ENCODE peak calls at places on chromosomes 13 and 19, in eight cellular contexts. B is K562, G is SJSA1, K is endothelial cell of umbilical vein, N is pancreas, C is osteoblast, Q is left ventricle myocardium inferior, T is colonic mucosa. Y is an unnamed sample.

GRCh38 chr19:33671211-33671610 is 49.5 kb downstream of the CHST8 start:
- DNase-seq in B (no peak), G (no peak), K (no peak), N (no peak), C (no peak), Q (no peak), T (no peak), Y (no peak)

GRCh38 chr19:51564791-51565190 is 6.3 kb upstream of the ZNF175 start:
- DNase-seq in B (peak; percentile 57), G (no peak), K (no peak), N (no peak), C (no peak), Q (no peak), T (no peak), Y (peak; percentile 58)

GRCh38 chr13:32408999-32409313 is 19.0 kb downstream of the N4BP2L1 start:
- DNase-seq in B (no peak), G (no peak), K (no peak), N (no peak), C (no peak), Q (no peak), T (no peak), Y (no peak)

GRCh38 chr13:23715762-23716235 is 145.6 kb downstream of the TNFRSF19 start:
- DNase-seq in B (peak; percentile 62), G (no peak), K (no peak), N (no peak), C (no peak), Q (no peak), T (no peak), Y (no peak)

GRCh38 chr19:34171539-34171876 is 796 bp upstream of the LSM14A start:
- DNase-seq in B (no peak), G (peak; percentile 57), K (no peak), N (no peak), C (peak; percentile 87), Q (no peak), T (no peak), Y (no peak)

GRCh38 chr19:47315125-47315821 is 5.6 kb downstream of the C5AR1 start:
- DNase-seq in B (peak; percentile 93), G (peak; percentile 90), K (peak; percentile 11), N (no peak), C (peak; percentile 97), Q (peak; percentile 40), T (peak; percentile 38), Y (no peak)

GRCh38 chr13:25598421-25598820 is 226.6 kb downstream of the ATP8A2 start:
- DNase-seq in B (no peak), G (no peak), K (no peak), N (no peak), C (no peak), Q (no peak), T (no peak), Y (no peak)

GRCh38 chr19:57363734-57364181 is 407 bp downstream of the TRAPPC2B start:
- DNase-seq in B (no peak), G (no peak), K (no peak), N (no peak), C (peak; percentile 71), Q (no peak), T (no peak), Y (peak; percentile 17)

GRCh38 chr13:71218960-71219359 is 648.0 kb downstream of the DACH1 start:
- DNase-seq in B (no peak), G (no peak), K (peak; percentile 49), N (no peak), C (no peak), Q (no peak), T (no peak), Y (no peak)

GRCh38 chr19:46784262-46785053 is 3.9 kb downstream of the SLC1A5 start:
- DNase-seq in B (peak; percentile 91), G (peak; percentile 82), K (peak; percentile 74), N (peak; percentile 66), C (peak; percentile 98), Q (peak; percentile 69), T (peak; percentile 92), Y (peak; percentile 80)

GRCh38 chr13:95296326-95296939 is 4.8 kb downstream of the ABCC4 start:
- DNase-seq in B (no peak), G (no peak), K (peak; percentile 49), N (peak; percentile 72), C (peak; percentile 59), Q (peak; percentile 42), T (peak; percentile 73), Y (peak; percentile 77)

GRCh38 chr13:32636711-32637110 is 50.5 kb downstream of the PDS5B start:
- DNase-seq in B (no peak), G (no peak), K (no peak), N (no peak), C (no peak), Q (no peak), T (no peak), Y (no peak)

GRCh38 chr13:113059891-113060290 is 45.7 kb upstream of the F7 start:
- DNase-seq in B (no peak), G (no peak), K (no peak), N (peak; percentile 36), C (no peak), Q (peak; percentile 11), T (no peak), Y (no peak)

GRCh38 chr13:48783831-48784230 is 130.1 kb downstream of the CYSLTR2 start:
- DNase-seq in B (no peak), G (no peak), K (no peak), N (no peak), C (no peak), Q (no peak), T (no peak), Y (no peak)

GRCh38 chr13:30466841-30467252 is 1.1 kb upstream of the HMGB1 start:
- DNase-seq in B (peak; percentile 51), G (no peak), K (no peak), N (no peak), C (peak; percentile 70), Q (no peak), T (no peak), Y (no peak)

GRCh38 chr19:974564-975257 is 9.4 kb upstream of the WDR18 start:
- DNase-seq in B (no peak), G (no peak), K (no peak), N (no peak), C (no peak), Q (no peak), T (no peak), Y (no peak)

GRCh38 chr19:973726-974563 is 10.2 kb upstream of the WDR18 start:
- DNase-seq in B (no peak), G (no peak), K (no peak), N (no peak), C (no peak), Q (no peak), T (no peak), Y (no peak)

GRCh38 chr19:977058-977464 is 7.1 kb upstream of the WDR18 start:
- DNase-seq in B (no peak), G (no peak), K (no peak), N (no peak), C (no peak), Q (no peak), T (no peak), Y (no peak)

GRCh38 chr19:979318-979741 is 4.8 kb upstream of the WDR18 start:
- DNase-seq in B (no peak), G (no peak), K (no peak), N (no peak), C (no peak), Q (no peak), T (no peak), Y (no peak)

DNA sequence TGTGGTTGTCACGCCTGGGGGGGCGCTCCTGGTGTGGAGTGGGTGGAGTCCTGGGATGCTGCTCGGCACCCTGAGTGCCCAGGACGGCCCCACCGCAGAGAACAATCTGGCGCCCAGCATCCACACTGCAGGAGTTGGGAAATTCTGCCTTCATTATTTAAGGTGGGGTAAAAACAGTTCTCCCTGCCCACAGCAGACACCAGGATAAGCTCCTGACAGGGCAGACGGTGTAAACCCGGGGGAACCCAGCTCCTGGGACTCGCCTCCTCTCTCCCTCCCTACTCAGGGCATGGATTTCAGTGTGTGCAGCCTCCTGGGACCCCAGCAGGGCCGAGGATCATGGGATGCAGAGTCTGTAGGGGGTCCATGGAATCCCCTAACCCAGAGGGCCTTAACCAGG is 7.7 kb upstream of the WDR18 start:
- DNase-seq in B (no peak), G (no peak), K (no peak), N (no peak), C (no peak), Q (no peak), T (no peak), Y (no peak)
- H3K4me3 ChIP-seq in B (no peak overlapping the region), G (no peak overlapping the region), K (no peak overlapping the region), N (no peak overlapping the region), C (no peak overlapping the region), Q (no peak overlapping the region), T (no peak overlapping the region), Y (no peak overlapping the region)

GRCh38 chr19:1103691-1104451 is at the start of gene GPX4:
- DNase-seq in B (peak; percentile 100), G (peak; percentile 99), K (peak; percentile 99), N (peak; percentile 97), C (peak; percentile 100), Q (peak; percentile 99), T (peak; percentile 99), Y (peak; percentile 100)
- H3K4me1 ChIP-seq in B (peaks cover 27% of the 10 kb centered on the region), G (peaks cover 37% of the 10 kb centered on the region), K (peaks cover 31% of the 10 kb centered on the region), N (peaks cover 13% of the 10 kb centered on the region), C (peaks cover 39% of the 10 kb centered on the region), Q (peaks cover 83% of the 10 kb centered on the region), T (peaks cover 22% of the 10 kb centered on the region), Y (peaks cover 29% of the 10 kb centered on the region)

DNA sequence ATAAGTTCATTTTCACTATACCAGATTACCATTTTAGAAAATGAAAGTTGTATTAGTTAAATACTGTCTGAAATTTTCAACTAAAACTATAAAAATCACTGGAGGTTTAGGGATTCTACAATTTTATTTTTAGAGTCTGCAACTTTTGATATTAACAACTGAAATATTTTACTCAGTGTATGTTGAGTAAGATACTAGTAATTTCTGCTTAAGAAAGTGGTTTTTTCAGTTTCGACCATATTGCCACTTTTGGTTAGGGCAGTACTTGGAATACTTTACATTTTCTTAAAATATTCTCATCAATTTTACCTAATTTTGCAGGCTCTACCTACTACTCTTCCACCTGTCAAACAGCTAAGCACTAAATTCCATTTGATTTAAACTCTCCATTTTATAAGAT is 59.6 kb downstream of the KCNRG start:
- DNase-seq in B (no peak), G (no peak), K (peak; percentile 25), N (no peak), C (no peak), Q (no peak), T (no peak), Y (no peak)
- H3K36me3 ChIP-seq in B (peaks cover 50% of the 10 kb centered on the region), G (peaks cover 48% of the 10 kb centered on the region), K (peaks cover 3% of the 10 kb centered on the region), N (no peaks in the 10 kb centered on the region), C (peaks cover 4% of the 10 kb centered on the region), Q (no peaks in the 10 kb centered on the region), T (no peaks in the 10 kb centered on the region), Y (no peaks in the 10 kb centered on the region)

GRCh38 chr19:14136509-14137281 is at the start of gene ASF1B:
- DNase-seq in B (peak; percentile 99), G (peak; percentile 100), K (peak; percentile 100), N (peak; percentile 97), C (peak; percentile 99), Q (peak; percentile 99), T (peak; percentile 98), Y (peak; percentile 99)

GRCh38 chr19:14138576-14139265 is 2.3 kb upstream of the ASF1B start:
- DNase-seq in B (no peak), G (no peak), K (peak; percentile 35), N (no peak), C (peak; percentile 86), Q (no peak), T (no peak), Y (no peak)

GRCh38 chr19:14135985-14136508 is 342 bp downstream of the ASF1B start:
- DNase-seq in B (no peak), G (no peak), K (no peak), N (no peak), C (peak; percentile 90), Q (no peak), T (peak; percentile 30), Y (no peak)

GRCh38 chr19:14139944-14140343 is 3.6 kb upstream of the ASF1B start:
- DNase-seq in B (peak; percentile 47), G (no peak), K (no peak), N (no peak), C (no peak), Q (no peak), T (no peak), Y (no peak)

GRCh38 chr19:14135355-14135754 is 1.0 kb downstream of the ASF1B start:
- DNase-seq in B (no peak), G (no peak), K (no peak), N (no peak), C (no peak), Q (no peak), T (no peak), Y (no peak)
- H3K4me3 ChIP-seq in B (peak overlapping the region; percentile 84), G (peak overlapping the region; percentile 66), K (peak overlapping the region; percentile 56), N (no peak overlapping the region), C (peak overlapping the region; percentile 89), Q (no peak overlapping the region), T (peak overlapping the region; percentile 76), Y (no peak overlapping the region)